ENCODE peak calls at places on chromosomes 6 and 20, in eight cellular contexts. L, R, U, H, X, J, V and O are unnamed samples.

GRCh38 chr20:11672959-11673358 is 244.7 kb upstream of the BTBD3 start:
- DNase-seq in L (no peak), R (no peak), U (no peak), H (no peak), X (no peak), J (no peak), V (no peak), O (no peak)

GRCh38 chr6:160348552-160349441 is 619 bp downstream of the SLC22A3 start:
- DNase-seq in L (no peak), R (no peak), U (no peak), H (peak; percentile 52), X (no peak), J (no peak), V (no peak), O (no peak)

GRCh38 chr6:69349776-69350175 is 447.0 kb downstream of the LMBRD1 start:
- DNase-seq in L (no peak), R (no peak), U (no peak), H (no peak), X (no peak), J (no peak), V (no peak), O (no peak)

GRCh38 chr6:21360353-21360752 is 233.2 kb upstream of the SOX4 start:
- DNase-seq in L (peak; percentile 18), R (no peak), U (no peak), H (peak; percentile 48), X (no peak), J (no peak), V (no peak), O (no peak)

GRCh38 chr6:152201134-152201533 is 393.7 kb downstream of the ESR1 start:
- DNase-seq in L (no peak), R (no peak), U (no peak), H (no peak), X (no peak), J (no peak), V (no peak), O (no peak)

GRCh38 chr6:49462927-49463611 is at the start of the genes CENPQ and MMUT:
- DNase-seq in L (peak; percentile 87), R (peak; percentile 94), U (peak; percentile 82), H (peak; percentile 96), X (peak; percentile 94), J (peak; percentile 96), V (peak; percentile 97), O (peak; percentile 92)

GRCh38 chr6:20265842-20266241 is 53.6 kb upstream of the MBOAT1 start:
- DNase-seq in L (no peak), R (no peak), U (no peak), H (no peak), X (no peak), J (no peak), V (no peak), O (no peak)

GRCh38 chr6:100988391-100988999 is 107.4 kb upstream of the ASCC3 start:
- DNase-seq in L (no peak), R (no peak), U (no peak), H (no peak), X (no peak), J (no peak), V (no peak), O (no peak)

GRCh38 chr6:112595201-112595600 is 248.1 kb downstream of the RFPL4B start:
- DNase-seq in L (no peak), R (no peak), U (no peak), H (no peak), X (no peak), J (no peak), V (no peak), O (peak; percentile 44)

GRCh38 chr20:25538838-25539665 is 46.3 kb downstream of the NINL start:
- DNase-seq in L (no peak), R (no peak), U (no peak), H (no peak), X (no peak), J (no peak), V (no peak), O (no peak)

GRCh38 chr20:18005170-18005989 is 36.6 kb downstream of the MGME1 start:
- DNase-seq in L (peak; percentile 80), R (no peak), U (no peak), H (peak; percentile 29), X (no peak), J (no peak), V (no peak), O (no peak)

GRCh38 chr20:41005361-41005729 is 23.3 kb upstream of the TOP1 start:
- DNase-seq in L (peak; percentile 77), R (peak; percentile 98), U (no peak), H (peak; percentile 87), X (peak; percentile 99), J (no peak), V (peak; percentile 97), O (peak; percentile 66)

GRCh38 chr6:105442369-105442768 is 39.5 kb upstream of the PREP start:
- DNase-seq in L (no peak), R (no peak), U (no peak), H (no peak), X (no peak), J (no peak), V (no peak), O (no peak)

GRCh38 chr20:11260611-11261010 is 586.8 kb upstream of the JAG1 start:
- DNase-seq in L (no peak), R (no peak), U (no peak), H (no peak), X (no peak), J (no peak), V (no peak), O (no peak)

GRCh38 chr6:157825243-157825904 is 2.3 kb downstream of the SNX9 start:
- DNase-seq in L (no peak), R (peak; percentile 95), U (peak; percentile 57), H (no peak), X (no peak), J (no peak), V (no peak), O (no peak)

GRCh38 chr20:9160760-9161159 is 91.9 kb downstream of the PLCB4 start:
- DNase-seq in L (no peak), R (no peak), U (no peak), H (no peak), X (no peak), J (no peak), V (no peak), O (no peak)

GRCh38 chr6:136564170-136564569 is 13.9 kb upstream of the MAP7 start:
- DNase-seq in L (no peak), R (no peak), U (no peak), H (no peak), X (no peak), J (no peak), V (no peak), O (no peak)

GRCh38 chr6:6332240-6332639 is 11.8 kb upstream of the F13A1 start:
- DNase-seq in L (no peak), R (no peak), U (no peak), H (no peak), X (no peak), J (peak; percentile 54), V (no peak), O (no peak)
- H3K27me3 ChIP-seq in L (peaks cover 13% of the 10 kb centered on the region), R (no peaks in the 10 kb centered on the region), U (no peaks in the 10 kb centered on the region), H (no peaks in the 10 kb centered on the region), X (no peaks in the 10 kb centered on the region), J (no peaks in the 10 kb centered on the region), V (no peaks in the 10 kb centered on the region), O (no peaks in the 10 kb centered on the region)

GRCh38 chr20:6034134-6034969 is 19.5 kb downstream of the LRRN4 start:
- DNase-seq in L (no peak), R (peak; percentile 82), U (no peak), H (no peak), X (no peak), J (peak; percentile 36), V (no peak), O (no peak)
- H3K36me3 ChIP-seq in L (peaks cover 18% of the 10 kb centered on the region), R (peaks cover 10% of the 10 kb centered on the region), U (peaks cover 13% of the 10 kb centered on the region), H (no peaks in the 10 kb centered on the region), X (peaks cover 68% of the 10 kb centered on the region), J (peaks cover 5% of the 10 kb centered on the region), V (peaks cover 36% of the 10 kb centered on the region), O (peaks cover 43% of the 10 kb centered on the region)

GRCh38 chr20:44704551-44704971 is 10.6 kb upstream of the CCN5 start:
- DNase-seq in L (no peak), R (no peak), U (no peak), H (no peak), X (peak; percentile 82), J (no peak), V (no peak), O (no peak)

GRCh38 chr20:44706371-44707258 is 8.6 kb upstream of the CCN5 start:
- DNase-seq in L (no peak), R (no peak), U (no peak), H (no peak), X (peak; percentile 69), J (no peak), V (peak; percentile 79), O (no peak)

GRCh38 chr20:44707259-44707580 is 7.9 kb upstream of the CCN5 start:
- DNase-seq in L (no peak), R (no peak), U (no peak), H (no peak), X (no peak), J (no peak), V (no peak), O (no peak)

GRCh38 chr20:44703956-44704488 is 11.1 kb upstream of the CCN5 start:
- DNase-seq in L (no peak), R (no peak), U (no peak), H (no peak), X (peak; percentile 72), J (no peak), V (no peak), O (no peak)

DNA sequence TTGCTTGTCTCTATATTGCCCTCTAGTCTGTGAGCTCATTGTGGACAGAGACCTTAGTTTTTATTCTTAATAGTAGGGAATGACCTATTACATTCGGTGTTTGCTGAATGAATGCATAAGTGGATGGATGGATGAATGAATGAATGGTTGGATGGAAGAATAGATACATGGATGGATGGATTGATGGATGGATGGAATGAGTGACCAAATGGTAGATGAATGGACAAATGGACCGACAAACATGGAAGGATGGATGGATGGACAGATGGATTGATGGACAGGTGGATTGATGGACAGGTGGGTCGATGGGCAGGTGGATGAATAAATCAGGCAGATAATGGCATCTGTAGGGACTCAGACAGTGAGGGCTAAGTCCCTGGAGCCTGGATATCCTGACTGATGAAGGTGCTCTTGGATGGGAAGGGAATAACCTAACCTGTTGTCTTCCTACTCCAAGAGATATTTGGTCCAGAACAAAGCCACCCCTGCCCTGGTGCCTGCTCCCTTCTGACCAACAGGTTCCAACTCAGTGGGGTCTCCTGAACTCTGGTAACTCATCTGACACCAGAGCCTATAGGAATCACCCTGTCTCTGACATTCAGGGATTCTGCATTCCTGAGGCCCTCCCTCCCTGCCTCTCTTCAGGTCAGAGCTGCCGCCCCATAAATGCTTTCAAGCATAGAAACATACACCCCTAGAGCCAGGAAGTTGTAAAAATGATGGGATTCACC is 9.6 kb upstream of the CCN5 start:
- DNase-seq in L (no peak), R (no peak), U (no peak), H (no peak), X (peak; percentile 54), J (no peak), V (no peak), O (no peak)
- H3K27ac ChIP-seq in L (no peak overlapping the region), R (no peak overlapping the region), U (peak overlapping the region; percentile 79), H (no peak overlapping the region), X (no peak overlapping the region), J (no peak overlapping the region), V (peak overlapping the region; percentile 12), O (no peak overlapping the region)

DNA sequence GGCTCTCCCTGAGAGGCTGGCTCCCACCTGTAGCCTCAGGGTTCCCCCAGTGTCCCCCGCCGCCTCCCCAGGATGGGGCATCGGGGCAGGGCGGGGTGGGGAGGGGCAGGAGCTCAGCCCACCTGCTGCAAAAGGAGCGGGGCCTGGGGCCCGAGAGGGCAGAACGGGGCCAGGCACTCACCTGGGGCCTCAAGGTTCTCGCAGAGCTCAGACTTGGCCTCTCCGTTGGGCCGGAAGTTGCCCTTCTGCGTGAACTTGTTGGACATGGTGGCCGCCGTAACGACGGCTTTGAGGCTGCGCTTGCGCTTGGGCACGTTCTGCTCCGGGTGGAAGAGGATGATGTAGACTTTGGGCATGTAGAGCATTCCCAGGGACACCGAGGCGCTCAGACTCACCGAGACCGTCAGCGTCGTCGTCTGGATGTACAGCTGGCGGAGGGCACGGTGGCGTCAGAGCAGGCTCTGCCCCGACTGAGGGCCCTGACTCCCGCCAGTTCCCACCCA is 117.9 kb downstream of the GRM4 start:
- DNase-seq in L (no peak), R (no peak), U (no peak), H (no peak), X (no peak), J (no peak), V (no peak), O (no peak)
- H3K27me3 ChIP-seq in L (peaks cover 94% of the 10 kb centered on the region), R (no peaks in the 10 kb centered on the region), U (no peaks in the 10 kb centered on the region), H (no peaks in the 10 kb centered on the region), X (no peaks in the 10 kb centered on the region), J (peaks cover 77% of the 10 kb centered on the region), V (peaks cover 5% of the 10 kb centered on the region), O (no peaks in the 10 kb centered on the region)